ENCODE peak calls at places on chromosome 4, in eight cellular contexts. One of them, this sample, is unnamed.

GRCh38 chr4:187235456-187236170 is 512.0 kb upstream of the FAT1 start:
- DNase-seq in Right ventricle myocardium superior: no peak
- DNase-seq in endodermal cell: no peak
- DNase-seq in BJ: no peak
- DNase-seq in NCI-H345: no peak
- DNase-seq in stimulated activated CD4-positive, alpha-beta T cell treated with anti-CD3 and anti-CD28 coated beads, Interleukin-4, amount 100 ng/mL, for 1 hour: no peak
- DNase-seq in renal cortical epithelial cell: peak
- DNase-seq in fibroblast of mammary gland: no peak
- DNase-seq in this sample: no peak

GRCh38 chr4:118683513-118683912 is 1.7 kb upstream of the METTL14 start:
- DNase-seq in NCI-H345: no peak
- DNase-seq in stimulated activated CD4-positive, alpha-beta T cell treated with anti-CD3 and anti-CD28 coated beads, Interleukin-4, amount 100 ng/mL, for 1 hour: no peak
- DNase-seq in renal cortical epithelial cell: peak
- DNase-seq in Right ventricle myocardium superior: no peak
- DNase-seq in BJ: no peak
- DNase-seq in endodermal cell: peak
- DNase-seq in fibroblast of mammary gland: peak
- DNase-seq in this sample: no peak

GRCh38 chr4:158760866-158761265 is 8.0 kb upstream of the FNIP2 start:
- DNase-seq in BJ: no peak
- DNase-seq in stimulated activated CD4-positive, alpha-beta T cell treated with anti-CD3 and anti-CD28 coated beads, Interleukin-4, amount 100 ng/mL, for 1 hour: no peak
- DNase-seq in renal cortical epithelial cell: no peak
- DNase-seq in endodermal cell: no peak
- DNase-seq in fibroblast of mammary gland: peak
- DNase-seq in Right ventricle myocardium superior: no peak
- DNase-seq in NCI-H345: no peak
- DNase-seq in this sample: no peak

GRCh38 chr4:143411527-143412480 is 75.1 kb downstream of the GAB1 start:
- DNase-seq in Right ventricle myocardium superior: no peak
- DNase-seq in BJ: no peak
- DNase-seq in NCI-H345: no peak
- DNase-seq in stimulated activated CD4-positive, alpha-beta T cell treated with anti-CD3 and anti-CD28 coated beads, Interleukin-4, amount 100 ng/mL, for 1 hour: no peak
- DNase-seq in renal cortical epithelial cell: peak
- DNase-seq in fibroblast of mammary gland: peak
- DNase-seq in endodermal cell: no peak
- DNase-seq in this sample: no peak

GRCh38 chr4:126800723-126801191 is 832.0 kb upstream of the INTU start:
- DNase-seq in NCI-H345: no peak
- DNase-seq in renal cortical epithelial cell: no peak
- DNase-seq in endodermal cell: no peak
- DNase-seq in Right ventricle myocardium superior: no peak
- DNase-seq in BJ: no peak
- DNase-seq in fibroblast of mammary gland: no peak
- DNase-seq in stimulated activated CD4-positive, alpha-beta T cell treated with anti-CD3 and anti-CD28 coated beads, Interleukin-4, amount 100 ng/mL, for 1 hour: no peak
- DNase-seq in this sample: no peak

GRCh38 chr4:24837781-24838180 is 42.4 kb downstream of the SOD3 start:
- DNase-seq in BJ: no peak
- DNase-seq in NCI-H345: no peak
- DNase-seq in Right ventricle myocardium superior: no peak
- DNase-seq in fibroblast of mammary gland: no peak
- DNase-seq in endodermal cell: no peak
- DNase-seq in renal cortical epithelial cell: no peak
- DNase-seq in stimulated activated CD4-positive, alpha-beta T cell treated with anti-CD3 and anti-CD28 coated beads, Interleukin-4, amount 100 ng/mL, for 1 hour: no peak
- DNase-seq in this sample: no peak

GRCh38 chr4:127634181-127634580 is 1.4 kb downstream of the INTU start:
- DNase-seq in endodermal cell: no peak
- DNase-seq in stimulated activated CD4-positive, alpha-beta T cell treated with anti-CD3 and anti-CD28 coated beads, Interleukin-4, amount 100 ng/mL, for 1 hour: no peak
- DNase-seq in NCI-H345: no peak
- DNase-seq in fibroblast of mammary gland: peak
- DNase-seq in renal cortical epithelial cell: peak
- DNase-seq in BJ: no peak
- DNase-seq in Right ventricle myocardium superior: no peak
- DNase-seq in this sample: no peak

GRCh38 chr4:25842229-25842840 is 20.5 kb downstream of the SEL1L3 start:
- DNase-seq in BJ: no peak
- DNase-seq in NCI-H345: no peak
- DNase-seq in fibroblast of mammary gland: no peak
- DNase-seq in stimulated activated CD4-positive, alpha-beta T cell treated with anti-CD3 and anti-CD28 coated beads, Interleukin-4, amount 100 ng/mL, for 1 hour: peak
- DNase-seq in Right ventricle myocardium superior: no peak
- DNase-seq in renal cortical epithelial cell: no peak
- DNase-seq in endodermal cell: peak
- DNase-seq in this sample: peak

GRCh38 chr4:119725688-119726330 is 97.2 kb upstream of the PDE5A start:
- DNase-seq in renal cortical epithelial cell: no peak
- DNase-seq in endodermal cell: peak
- DNase-seq in BJ: no peak
- DNase-seq in fibroblast of mammary gland: no peak
- DNase-seq in stimulated activated CD4-positive, alpha-beta T cell treated with anti-CD3 and anti-CD28 coated beads, Interleukin-4, amount 100 ng/mL, for 1 hour: no peak
- DNase-seq in Right ventricle myocardium superior: no peak
- DNase-seq in NCI-H345: no peak
- DNase-seq in this sample: no peak

GRCh38 chr4:156138781-156139280 is 185.2 kb upstream of the CTSO start:
- DNase-seq in BJ: no peak
- DNase-seq in stimulated activated CD4-positive, alpha-beta T cell treated with anti-CD3 and anti-CD28 coated beads, Interleukin-4, amount 100 ng/mL, for 1 hour: no peak
- DNase-seq in NCI-H345: no peak
- DNase-seq in endodermal cell: no peak
- DNase-seq in renal cortical epithelial cell: no peak
- DNase-seq in Right ventricle myocardium superior: no peak
- DNase-seq in fibroblast of mammary gland: no peak
- DNase-seq in this sample: no peak

GRCh38 chr4:106208481-106209460 is 107.2 kb downstream of the TBCK start:
- DNase-seq in NCI-H345: no peak
- DNase-seq in endodermal cell: peak
- DNase-seq in renal cortical epithelial cell: no peak
- DNase-seq in stimulated activated CD4-positive, alpha-beta T cell treated with anti-CD3 and anti-CD28 coated beads, Interleukin-4, amount 100 ng/mL, for 1 hour: no peak
- DNase-seq in BJ: no peak
- DNase-seq in fibroblast of mammary gland: no peak
- DNase-seq in Right ventricle myocardium superior: no peak
- DNase-seq in this sample: no peak

GRCh38 chr4:4490041-4490440 is 51.8 kb downstream of the STX18 start:
- DNase-seq in Right ventricle myocardium superior: no peak
- DNase-seq in NCI-H345: no peak
- DNase-seq in renal cortical epithelial cell: no peak
- DNase-seq in stimulated activated CD4-positive, alpha-beta T cell treated with anti-CD3 and anti-CD28 coated beads, Interleukin-4, amount 100 ng/mL, for 1 hour: no peak
- DNase-seq in BJ: no peak
- DNase-seq in endodermal cell: no peak
- DNase-seq in fibroblast of mammary gland: no peak
- DNase-seq in this sample: no peak

GRCh38 chr4:64200001-64200555 is 209.2 kb downstream of the TECRL start:
- DNase-seq in renal cortical epithelial cell: no peak
- DNase-seq in fibroblast of mammary gland: no peak
- DNase-seq in stimulated activated CD4-positive, alpha-beta T cell treated with anti-CD3 and anti-CD28 coated beads, Interleukin-4, amount 100 ng/mL, for 1 hour: no peak
- DNase-seq in endodermal cell: no peak
- DNase-seq in NCI-H345: no peak
- DNase-seq in Right ventricle myocardium superior: no peak
- DNase-seq in BJ: no peak
- DNase-seq in this sample: no peak

GRCh38 chr4:3872834-3873313 is 106.7 kb downstream of the ADRA2C start:
- DNase-seq in Right ventricle myocardium superior: no peak
- DNase-seq in renal cortical epithelial cell: no peak
- DNase-seq in NCI-H345: no peak
- DNase-seq in endodermal cell: peak
- DNase-seq in BJ: no peak
- DNase-seq in fibroblast of mammary gland: no peak
- DNase-seq in stimulated activated CD4-positive, alpha-beta T cell treated with anti-CD3 and anti-CD28 coated beads, Interleukin-4, amount 100 ng/mL, for 1 hour: no peak
- DNase-seq in this sample: no peak

GRCh38 chr4:174523003-174523693 is 860 bp upstream of the HPGD start:
- DNase-seq in stimulated activated CD4-positive, alpha-beta T cell treated with anti-CD3 and anti-CD28 coated beads, Interleukin-4, amount 100 ng/mL, for 1 hour: no peak
- DNase-seq in endodermal cell: peak
- DNase-seq in Right ventricle myocardium superior: no peak
- DNase-seq in fibroblast of mammary gland: peak
- DNase-seq in NCI-H345: no peak
- DNase-seq in BJ: no peak
- DNase-seq in renal cortical epithelial cell: no peak
- DNase-seq in this sample: peak

GRCh38 chr4:81031389-81032173 is 1.1 kb downstream of the BMP3 start:
- DNase-seq in fibroblast of mammary gland: no peak
- DNase-seq in Right ventricle myocardium superior: no peak
- DNase-seq in BJ: no peak
- DNase-seq in endodermal cell: peak
- DNase-seq in NCI-H345: no peak
- DNase-seq in stimulated activated CD4-positive, alpha-beta T cell treated with anti-CD3 and anti-CD28 coated beads, Interleukin-4, amount 100 ng/mL, for 1 hour: no peak
- DNase-seq in renal cortical epithelial cell: no peak
- DNase-seq in this sample: peak

GRCh38 chr4:101865501-101866062 is 75.1 kb downstream of the BANK1 start:
- DNase-seq in stimulated activated CD4-positive, alpha-beta T cell treated with anti-CD3 and anti-CD28 coated beads, Interleukin-4, amount 100 ng/mL, for 1 hour: no peak
- DNase-seq in Right ventricle myocardium superior: no peak
- DNase-seq in endodermal cell: no peak
- DNase-seq in BJ: peak
- DNase-seq in fibroblast of mammary gland: no peak
- DNase-seq in NCI-H345: no peak
- DNase-seq in renal cortical epithelial cell: no peak
- DNase-seq in this sample: no peak

GRCh38 chr4:89572224-89572858 is 264.6 kb downstream of the SNCA start:
- DNase-seq in fibroblast of mammary gland: no peak
- DNase-seq in renal cortical epithelial cell: peak
- DNase-seq in stimulated activated CD4-positive, alpha-beta T cell treated with anti-CD3 and anti-CD28 coated beads, Interleukin-4, amount 100 ng/mL, for 1 hour: no peak
- DNase-seq in BJ: no peak
- DNase-seq in Right ventricle myocardium superior: no peak
- DNase-seq in endodermal cell: no peak
- DNase-seq in NCI-H345: peak
- DNase-seq in this sample: no peak

GRCh38 chr4:107283587-107284559 is 247.8 kb upstream of the DKK2 start:
- DNase-seq in fibroblast of mammary gland: peak
- DNase-seq in renal cortical epithelial cell: peak
- DNase-seq in endodermal cell: peak
- DNase-seq in BJ: peak
- DNase-seq in stimulated activated CD4-positive, alpha-beta T cell treated with anti-CD3 and anti-CD28 coated beads, Interleukin-4, amount 100 ng/mL, for 1 hour: no peak
- DNase-seq in NCI-H345: no peak
- DNase-seq in Right ventricle myocardium superior: no peak
- DNase-seq in this sample: no peak

GRCh38 chr4:38759077-38759789 is 23.6 kb downstream of the TLR10 start:
- DNase-seq in NCI-H345: no peak
- DNase-seq in stimulated activated CD4-positive, alpha-beta T cell treated with anti-CD3 and anti-CD28 coated beads, Interleukin-4, amount 100 ng/mL, for 1 hour: peak
- DNase-seq in fibroblast of mammary gland: peak
- DNase-seq in Right ventricle myocardium superior: peak
- DNase-seq in BJ: no peak
- DNase-seq in endodermal cell: peak
- DNase-seq in renal cortical epithelial cell: peak
- DNase-seq in this sample: peak

GRCh38 chr4:91032725-91033445 is 905.7 kb downstream of the CCSER1 start:
- DNase-seq in Right ventricle myocardium superior: no peak
- DNase-seq in endodermal cell: no peak
- DNase-seq in renal cortical epithelial cell: no peak
- DNase-seq in NCI-H345: no peak
- DNase-seq in stimulated activated CD4-positive, alpha-beta T cell treated with anti-CD3 and anti-CD28 coated beads, Interleukin-4, amount 100 ng/mL, for 1 hour: no peak
- DNase-seq in fibroblast of mammary gland: no peak
- DNase-seq in BJ: no peak
- DNase-seq in this sample: no peak

GRCh38 chr4:60945641-60946040 is 254.5 kb upstream of the ADGRL3 start:
- DNase-seq in NCI-H345: no peak
- DNase-seq in Right ventricle myocardium superior: no peak
- DNase-seq in endodermal cell: peak
- DNase-seq in fibroblast of mammary gland: no peak
- DNase-seq in stimulated activated CD4-positive, alpha-beta T cell treated with anti-CD3 and anti-CD28 coated beads, Interleukin-4, amount 100 ng/mL, for 1 hour: no peak
- DNase-seq in BJ: no peak
- DNase-seq in renal cortical epithelial cell: no peak
- DNase-seq in this sample: no peak

GRCh38 chr4:151804821-151805220 is 44.0 kb upstream of the GATB start:
- DNase-seq in Right ventricle myocardium superior: no peak
- DNase-seq in BJ: no peak
- DNase-seq in fibroblast of mammary gland: no peak
- DNase-seq in renal cortical epithelial cell: peak
- DNase-seq in endodermal cell: no peak
- DNase-seq in stimulated activated CD4-positive, alpha-beta T cell treated with anti-CD3 and anti-CD28 coated beads, Interleukin-4, amount 100 ng/mL, for 1 hour: no peak
- DNase-seq in NCI-H345: no peak
- DNase-seq in this sample: no peak

GRCh38 chr4:88991746-88992145 is 65.2 kb downstream of the FAM13A start:
- DNase-seq in renal cortical epithelial cell: peak
- DNase-seq in endodermal cell: no peak
- DNase-seq in NCI-H345: no peak
- DNase-seq in BJ: no peak
- DNase-seq in stimulated activated CD4-positive, alpha-beta T cell treated with anti-CD3 and anti-CD28 coated beads, Interleukin-4, amount 100 ng/mL, for 1 hour: no peak
- DNase-seq in Right ventricle myocardium superior: no peak
- DNase-seq in fibroblast of mammary gland: peak
- DNase-seq in this sample: no peak